ENCODE peak calls at places on chromosomes 6 and 20, in eight cellular contexts. X is aorta, O is amniotic stem cell, W is left kidney, K is hippocampal formation, T is T47D, M is GM10248, B is GOT3. Z is an unnamed sample.

GRCh38 chr20:3312940-3313656 is 74.1 kb upstream of the SLC4A11 start:
- DNase-seq in M (no peak), T (no peak), X (no peak), O (no peak), W (peak), B (no peak), K (no peak), Z (no peak)

GRCh38 chr6:79598012-79598411 is 33.1 kb upstream of the SH3BGRL2 start:
- DNase-seq in O (no peak), X (no peak), B (no peak), M (no peak), T (no peak), K (no peak), W (no peak), Z (no peak)

GRCh38 chr6:62740596-62740995 is 454.6 kb upstream of the KHDRBS2 start:
- DNase-seq in T (no peak), K (no peak), X (peak), M (no peak), B (no peak), W (no peak), O (no peak), Z (no peak)

GRCh38 chr20:33276303-33277113 is 6.5 kb upstream of the BPIFB1 start:
- DNase-seq in M (no peak), W (peak), O (no peak), K (no peak), X (peak), T (no peak), B (no peak), Z (no peak)

GRCh38 chr20:12798286-12798685 is 210.5 kb upstream of the SPTLC3 start:
- DNase-seq in B (no peak), K (no peak), X (no peak), W (no peak), O (no peak), T (no peak), M (no peak), Z (no peak)

GRCh38 chr6:111486921-111487320 is 3.9 kb upstream of the REV3L start:
- DNase-seq in W (no peak), K (no peak), O (no peak), M (no peak), X (no peak), B (no peak), T (no peak), Z (no peak)

GRCh38 chr6:85865665-85866372 is 223.1 kb upstream of the SYNCRIP start:
- DNase-seq in M (no peak), T (no peak), K (no peak), X (no peak), B (no peak), O (peak), W (peak), Z (no peak)

GRCh38 chr20:33689973-33690372 is 3.8 kb upstream of the E2F1 start:
- DNase-seq in W (no peak), M (no peak), O (no peak), T (no peak), B (no peak), K (no peak), X (no peak), Z (no peak)

GRCh38 chr6:16104624-16105023 is 24.3 kb upstream of the MYLIP start:
- DNase-seq in X (no peak), O (no peak), T (no peak), W (peak), B (no peak), M (no peak), K (no peak), Z (no peak)

GRCh38 chr6:28841290-28841689 is 82.5 kb downstream of the TRIM27 start:
- DNase-seq in K (no peak), X (no peak), O (no peak), T (no peak), W (no peak), M (no peak), B (no peak), Z (no peak)